ENCODE peak calls at places on chromosomes 2 and 18, in seven cellular contexts. One of them, this sample, is unnamed.

GRCh38 chr18:6004119-6004518 is 108.8 kb upstream of the TMEM200C start:
- ATAC-seq in Right ventricle myocardium superior: no peak
- ATAC-seq in lower lobe of right lung: no peak
- ATAC-seq in left cardiac atrium: no peak
- ATAC-seq in foreskin keratinocyte: no peak
- ATAC-seq in right lobe of liver: no peak
- ATAC-seq in naive thymus-derived CD4-positive, alpha-beta T cell: no peak
- ATAC-seq in this sample: peak; percentile 77

GRCh38 chr2:170972508-170973224 is 43.6 kb downstream of the GORASP2 start:
- ATAC-seq in Right ventricle myocardium superior: no peak
- ATAC-seq in lower lobe of right lung: no peak
- ATAC-seq in left cardiac atrium: no peak
- ATAC-seq in foreskin keratinocyte: no peak
- ATAC-seq in right lobe of liver: peak; percentile 37
- ATAC-seq in naive thymus-derived CD4-positive, alpha-beta T cell: no peak
- ATAC-seq in this sample: no peak

GRCh38 chr2:85953476-85953875 is 64.7 kb upstream of the ST3GAL5 start:
- ATAC-seq in Right ventricle myocardium superior: no peak
- ATAC-seq in lower lobe of right lung: no peak
- ATAC-seq in left cardiac atrium: no peak
- ATAC-seq in foreskin keratinocyte: peak; percentile 13
- ATAC-seq in right lobe of liver: no peak
- ATAC-seq in naive thymus-derived CD4-positive, alpha-beta T cell: no peak
- ATAC-seq in this sample: no peak

GRCh38 chr2:100643459-100643858 is 80.7 kb downstream of the PDCL3 start:
- ATAC-seq in Right ventricle myocardium superior: no peak
- ATAC-seq in lower lobe of right lung: no peak
- ATAC-seq in left cardiac atrium: no peak
- ATAC-seq in foreskin keratinocyte: no peak
- ATAC-seq in right lobe of liver: no peak
- ATAC-seq in naive thymus-derived CD4-positive, alpha-beta T cell: no peak
- ATAC-seq in this sample: no peak

GRCh38 chr2:54604771-54605350 is 118.6 kb upstream of the EML6 start:
- ATAC-seq in Right ventricle myocardium superior: no peak
- ATAC-seq in lower lobe of right lung: no peak
- ATAC-seq in left cardiac atrium: no peak
- ATAC-seq in foreskin keratinocyte: no peak
- ATAC-seq in right lobe of liver: peak; percentile 35
- ATAC-seq in naive thymus-derived CD4-positive, alpha-beta T cell: peak; percentile 15
- ATAC-seq in this sample: no peak

GRCh38 chr2:113197347-113198047 is 23.7 kb downstream of the PSD4 start:
- ATAC-seq in Right ventricle myocardium superior: no peak
- ATAC-seq in lower lobe of right lung: no peak
- ATAC-seq in left cardiac atrium: no peak
- ATAC-seq in foreskin keratinocyte: no peak
- ATAC-seq in right lobe of liver: no peak
- ATAC-seq in naive thymus-derived CD4-positive, alpha-beta T cell: no peak
- ATAC-seq in this sample: no peak

GRCh38 chr2:170696948-170697347 is 18.2 kb upstream of the SP5 start:
- ATAC-seq in Right ventricle myocardium superior: no peak
- ATAC-seq in lower lobe of right lung: no peak
- ATAC-seq in left cardiac atrium: no peak
- ATAC-seq in foreskin keratinocyte: no peak
- ATAC-seq in right lobe of liver: no peak
- ATAC-seq in naive thymus-derived CD4-positive, alpha-beta T cell: no peak
- ATAC-seq in this sample: no peak

GRCh38 chr18:60892855-60893254 is 440.4 kb upstream of the CDH20 start:
- ATAC-seq in Right ventricle myocardium superior: no peak
- ATAC-seq in lower lobe of right lung: peak; percentile 78
- ATAC-seq in left cardiac atrium: peak; percentile 34
- ATAC-seq in foreskin keratinocyte: peak; percentile 91
- ATAC-seq in right lobe of liver: no peak
- ATAC-seq in naive thymus-derived CD4-positive, alpha-beta T cell: no peak
- ATAC-seq in this sample: no peak

GRCh38 chr18:40651163-40651562 is 1303.9 kb upstream of the PIK3C3 start:
- ATAC-seq in Right ventricle myocardium superior: no peak
- ATAC-seq in lower lobe of right lung: no peak
- ATAC-seq in left cardiac atrium: no peak
- ATAC-seq in foreskin keratinocyte: no peak
- ATAC-seq in right lobe of liver: no peak
- ATAC-seq in naive thymus-derived CD4-positive, alpha-beta T cell: no peak
- ATAC-seq in this sample: no peak

GRCh38 chr2:230821991-230822520 is 42.7 kb upstream of the ITM2C start:
- ATAC-seq in Right ventricle myocardium superior: no peak
- ATAC-seq in lower lobe of right lung: no peak
- ATAC-seq in left cardiac atrium: peak; percentile 9
- ATAC-seq in foreskin keratinocyte: no peak
- ATAC-seq in right lobe of liver: no peak
- ATAC-seq in naive thymus-derived CD4-positive, alpha-beta T cell: no peak
- ATAC-seq in this sample: no peak

GRCh38 chr18:374735-375168 is 106.9 kb upstream of the THOC1 start:
- ATAC-seq in Right ventricle myocardium superior: peak; percentile 36
- ATAC-seq in lower lobe of right lung: no peak
- ATAC-seq in left cardiac atrium: peak; percentile 16
- ATAC-seq in foreskin keratinocyte: no peak
- ATAC-seq in right lobe of liver: no peak
- ATAC-seq in naive thymus-derived CD4-positive, alpha-beta T cell: no peak
- ATAC-seq in this sample: no peak

GRCh38 chr18:58516514-58517285 is 112.2 kb downstream of the ALPK2 start:
- ATAC-seq in Right ventricle myocardium superior: no peak
- ATAC-seq in lower lobe of right lung: no peak
- ATAC-seq in left cardiac atrium: no peak
- ATAC-seq in foreskin keratinocyte: no peak
- ATAC-seq in right lobe of liver: no peak
- ATAC-seq in naive thymus-derived CD4-positive, alpha-beta T cell: no peak
- ATAC-seq in this sample: no peak

GRCh38 chr2:33278245-33278943 is 198.1 kb upstream of the RASGRP3 start:
- ATAC-seq in Right ventricle myocardium superior: peak; percentile 78
- ATAC-seq in lower lobe of right lung: no peak
- ATAC-seq in left cardiac atrium: peak; percentile 62
- ATAC-seq in foreskin keratinocyte: no peak
- ATAC-seq in right lobe of liver: no peak
- ATAC-seq in naive thymus-derived CD4-positive, alpha-beta T cell: no peak
- ATAC-seq in this sample: no peak

GRCh38 chr2:234425923-234426603 is 70.8 kb downstream of the ARL4C start:
- ATAC-seq in Right ventricle myocardium superior: peak; percentile 65
- ATAC-seq in lower lobe of right lung: peak; percentile 58
- ATAC-seq in left cardiac atrium: peak; percentile 57
- ATAC-seq in foreskin keratinocyte: peak; percentile 21
- ATAC-seq in right lobe of liver: peak; percentile 51
- ATAC-seq in naive thymus-derived CD4-positive, alpha-beta T cell: peak; percentile 84
- ATAC-seq in this sample: peak; percentile 54

GRCh38 chr18:69895081-69896047 is 52.3 kb downstream of the CD226 start:
- ATAC-seq in Right ventricle myocardium superior: no peak
- ATAC-seq in lower lobe of right lung: no peak
- ATAC-seq in left cardiac atrium: peak; percentile 14
- ATAC-seq in foreskin keratinocyte: no peak
- ATAC-seq in right lobe of liver: no peak
- ATAC-seq in naive thymus-derived CD4-positive, alpha-beta T cell: peak; percentile 58
- ATAC-seq in this sample: no peak

GRCh38 chr2:219186754-219187456 is 8.8 kb downstream of the RETREG2 start:
- ATAC-seq in Right ventricle myocardium superior: no peak
- ATAC-seq in lower lobe of right lung: no peak
- ATAC-seq in left cardiac atrium: no peak
- ATAC-seq in foreskin keratinocyte: no peak
- ATAC-seq in right lobe of liver: no peak
- ATAC-seq in naive thymus-derived CD4-positive, alpha-beta T cell: no peak
- ATAC-seq in this sample: peak; percentile 94

GRCh38 chr2:26922638-26923466 is 47.6 kb upstream of the MAPRE3 start:
- ATAC-seq in Right ventricle myocardium superior: peak; percentile 83
- ATAC-seq in lower lobe of right lung: peak; percentile 42
- ATAC-seq in left cardiac atrium: peak; percentile 77
- ATAC-seq in foreskin keratinocyte: peak; percentile 64
- ATAC-seq in right lobe of liver: peak; percentile 78
- ATAC-seq in naive thymus-derived CD4-positive, alpha-beta T cell: peak; percentile 85
- ATAC-seq in this sample: peak; percentile 57

GRCh38 chr2:103435010-103435409 is 673.2 kb downstream of the TMEM182 start:
- ATAC-seq in Right ventricle myocardium superior: no peak
- ATAC-seq in lower lobe of right lung: no peak
- ATAC-seq in left cardiac atrium: no peak
- ATAC-seq in foreskin keratinocyte: peak; percentile 82
- ATAC-seq in right lobe of liver: no peak
- ATAC-seq in naive thymus-derived CD4-positive, alpha-beta T cell: peak; percentile 12
- ATAC-seq in this sample: peak; percentile 84

GRCh38 chr2:181305151-181306123 is 151.7 kb upstream of the ITGA4 start:
- ATAC-seq in Right ventricle myocardium superior: peak; percentile 96
- ATAC-seq in lower lobe of right lung: peak; percentile 52
- ATAC-seq in left cardiac atrium: peak; percentile 50
- ATAC-seq in foreskin keratinocyte: no peak
- ATAC-seq in right lobe of liver: peak; percentile 43
- ATAC-seq in naive thymus-derived CD4-positive, alpha-beta T cell: peak; percentile 77
- ATAC-seq in this sample: peak; percentile 80

GRCh38 chr2:72415781-72416180 is 268.1 kb upstream of the CYP26B1 start:
- ATAC-seq in Right ventricle myocardium superior: no peak
- ATAC-seq in lower lobe of right lung: no peak
- ATAC-seq in left cardiac atrium: no peak
- ATAC-seq in foreskin keratinocyte: no peak
- ATAC-seq in right lobe of liver: no peak
- ATAC-seq in naive thymus-derived CD4-positive, alpha-beta T cell: no peak
- ATAC-seq in this sample: no peak

GRCh38 chr2:41881249-41881648 is 166.6 kb upstream of the PKDCC start:
- ATAC-seq in Right ventricle myocardium superior: no peak
- ATAC-seq in lower lobe of right lung: no peak
- ATAC-seq in left cardiac atrium: no peak
- ATAC-seq in foreskin keratinocyte: no peak
- ATAC-seq in right lobe of liver: peak; percentile 73
- ATAC-seq in naive thymus-derived CD4-positive, alpha-beta T cell: no peak
- ATAC-seq in this sample: no peak

GRCh38 chr2:219619235-219619634 is 8.2 kb upstream of the SLC4A3 start:
- ATAC-seq in Right ventricle myocardium superior: no peak
- ATAC-seq in lower lobe of right lung: no peak
- ATAC-seq in left cardiac atrium: no peak
- ATAC-seq in foreskin keratinocyte: no peak
- ATAC-seq in right lobe of liver: no peak
- ATAC-seq in naive thymus-derived CD4-positive, alpha-beta T cell: no peak
- ATAC-seq in this sample: no peak

GRCh38 chr2:69509011-69509749 is 71.9 kb upstream of the NFU1 start:
- ATAC-seq in Right ventricle myocardium superior: peak; percentile 21
- ATAC-seq in lower lobe of right lung: peak; percentile 32
- ATAC-seq in left cardiac atrium: no peak
- ATAC-seq in foreskin keratinocyte: no peak
- ATAC-seq in right lobe of liver: no peak
- ATAC-seq in naive thymus-derived CD4-positive, alpha-beta T cell: no peak
- ATAC-seq in this sample: no peak

GRCh38 chr2:25201794-25202193 is 33.4 kb upstream of the POMC start:
- ATAC-seq in Right ventricle myocardium superior: no peak
- ATAC-seq in lower lobe of right lung: no peak
- ATAC-seq in left cardiac atrium: no peak
- ATAC-seq in foreskin keratinocyte: no peak
- ATAC-seq in right lobe of liver: no peak
- ATAC-seq in naive thymus-derived CD4-positive, alpha-beta T cell: no peak
- ATAC-seq in this sample: no peak

GRCh38 chr2:162106146-162106551 is 32.1 kb upstream of the DPP4 start:
- ATAC-seq in Right ventricle myocardium superior: peak; percentile 28
- ATAC-seq in lower lobe of right lung: no peak
- ATAC-seq in left cardiac atrium: peak; percentile 55
- ATAC-seq in foreskin keratinocyte: no peak
- ATAC-seq in right lobe of liver: no peak
- ATAC-seq in naive thymus-derived CD4-positive, alpha-beta T cell: no peak
- ATAC-seq in this sample: no peak

GRCh38 chr18:64032312-64032711 is 62.4 kb downstream of the SERPINB8 start:
- ATAC-seq in Right ventricle myocardium superior: no peak
- ATAC-seq in lower lobe of right lung: no peak
- ATAC-seq in left cardiac atrium: no peak
- ATAC-seq in foreskin keratinocyte: peak; percentile 25
- ATAC-seq in right lobe of liver: no peak
- ATAC-seq in naive thymus-derived CD4-positive, alpha-beta T cell: no peak
- ATAC-seq in this sample: no peak

This sample was measured in activated T-helper 17 cell treated with anti-CD3 and anti-CD28 coated beads, Interleukin-2, amount 50 U/mL, for 72 hours.